ENCODE peak calls at places on chromosome 19, in five cellular contexts. One of them, this sample, is unnamed.

GRCh38 chr19:31353826-31354225 is 4.6 kb upstream of the TSHZ3 start:
- DNase-seq in uterus: no peak
- DNase-seq in heart right ventricle: no peak
- DNase-seq in fibroblast of mammary gland: no peak
- DNase-seq in fibroblast of pulmonary artery: no peak
- DNase-seq in this sample: no peak

GRCh38 chr19:4861147-4861546 is 6.3 kb downstream of the PLIN3 start:
- DNase-seq in heart right ventricle: no peak
- DNase-seq in fibroblast of pulmonary artery: no peak
- DNase-seq in fibroblast of mammary gland: no peak
- DNase-seq in uterus: no peak
- DNase-seq in this sample: no peak

GRCh38 chr19:13902993-13903555 is 2.8 kb downstream of the BRME1 start:
- DNase-seq in heart right ventricle: no peak
- DNase-seq in fibroblast of mammary gland: peak
- DNase-seq in uterus: no peak
- DNase-seq in fibroblast of pulmonary artery: peak
- DNase-seq in this sample: no peak

GRCh38 chr19:6663236-6664187 is 6.4 kb downstream of the TNFSF14 start:
- DNase-seq in fibroblast of pulmonary artery: no peak
- DNase-seq in uterus: no peak
- DNase-seq in fibroblast of mammary gland: peak
- DNase-seq in heart right ventricle: no peak
- DNase-seq in this sample: no peak

GRCh38 chr19:12603714-12604113 is 6.9 kb downstream of the ZNF490 start:
- DNase-seq in heart right ventricle: no peak
- DNase-seq in uterus: no peak
- DNase-seq in fibroblast of mammary gland: no peak
- DNase-seq in fibroblast of pulmonary artery: no peak
- DNase-seq in this sample: no peak

GRCh38 chr19:13839938-13840750 is 36.8 kb upstream of the NANOS3 start:
- DNase-seq in fibroblast of pulmonary artery: no peak
- DNase-seq in heart right ventricle: peak
- DNase-seq in fibroblast of mammary gland: peak
- DNase-seq in uterus: no peak
- DNase-seq in this sample: no peak

GRCh38 chr19:1855040-1855827 is 7.0 kb upstream of the REXO1 start:
- DNase-seq in fibroblast of mammary gland: peak
- DNase-seq in uterus: peak
- DNase-seq in heart right ventricle: peak
- DNase-seq in fibroblast of pulmonary artery: peak
- DNase-seq in this sample: no peak

GRCh38 chr19:43726736-43727592 is 11.1 kb downstream of the IRGC start:
- DNase-seq in fibroblast of mammary gland: peak
- DNase-seq in uterus: no peak
- DNase-seq in fibroblast of pulmonary artery: peak
- DNase-seq in heart right ventricle: peak
- DNase-seq in this sample: no peak

GRCh38 chr19:6270822-6271221 is 9.0 kb downstream of the MLLT1 start:
- DNase-seq in heart right ventricle: no peak
- DNase-seq in fibroblast of pulmonary artery: no peak
- DNase-seq in uterus: no peak
- DNase-seq in fibroblast of mammary gland: no peak
- DNase-seq in this sample: no peak

GRCh38 chr19:44609219-44609618 is 4.1 kb upstream of the IGSF23 start:
- DNase-seq in heart right ventricle: no peak
- DNase-seq in uterus: no peak
- DNase-seq in fibroblast of mammary gland: peak
- DNase-seq in fibroblast of pulmonary artery: no peak
- DNase-seq in this sample: no peak

GRCh38 chr19:4357921-4358326 is 14.6 kb downstream of the MPND start:
- DNase-seq in uterus: no peak
- DNase-seq in fibroblast of pulmonary artery: no peak
- DNase-seq in fibroblast of mammary gland: no peak
- DNase-seq in heart right ventricle: no peak
- DNase-seq in this sample: no peak

GRCh38 chr19:2270157-2270571 is 11.8 kb downstream of the PEAK3 start:
- DNase-seq in uterus: peak
- DNase-seq in fibroblast of mammary gland: no peak
- DNase-seq in fibroblast of pulmonary artery: no peak
- DNase-seq in heart right ventricle: peak
- DNase-seq in this sample: no peak

GRCh38 chr19:11089254-11090013 is at the start of gene LDLR:
- DNase-seq in fibroblast of mammary gland: peak
- DNase-seq in uterus: peak
- DNase-seq in fibroblast of pulmonary artery: peak
- DNase-seq in heart right ventricle: peak
- DNase-seq in this sample: peak

GRCh38 chr19:48445256-48445605 is 552 bp upstream of the GRWD1 start:
- DNase-seq in uterus: no peak
- DNase-seq in fibroblast of mammary gland: peak
- DNase-seq in heart right ventricle: no peak
- DNase-seq in fibroblast of pulmonary artery: peak
- DNase-seq in this sample: peak

GRCh38 chr19:15640904-15641597 is 354 bp downstream of the CYP4F3 start:
- DNase-seq in fibroblast of mammary gland: no peak
- DNase-seq in uterus: no peak
- DNase-seq in heart right ventricle: no peak
- DNase-seq in fibroblast of pulmonary artery: no peak
- DNase-seq in this sample: no peak

GRCh38 chr19:43841990-43842389 is 14.9 kb downstream of the ZNF283 start:
- DNase-seq in fibroblast of mammary gland: no peak
- DNase-seq in fibroblast of pulmonary artery: no peak
- DNase-seq in heart right ventricle: no peak
- DNase-seq in uterus: no peak
- DNase-seq in this sample: no peak

GRCh38 chr19:51467864-51468544 is 9.8 kb upstream of the SIGLEC8 start:
- DNase-seq in heart right ventricle: no peak
- DNase-seq in fibroblast of mammary gland: no peak
- DNase-seq in fibroblast of pulmonary artery: no peak
- DNase-seq in uterus: no peak
- DNase-seq in this sample: no peak

GRCh38 chr19:2475702-2476450 is at the start of gene GADD45B:
- DNase-seq in uterus: peak
- DNase-seq in fibroblast of mammary gland: peak
- DNase-seq in fibroblast of pulmonary artery: peak
- DNase-seq in heart right ventricle: peak
- DNase-seq in this sample: peak

GRCh38 chr19:48639483-48640375 is 2.5 kb upstream of the DBP start:
- DNase-seq in uterus: no peak
- DNase-seq in fibroblast of pulmonary artery: no peak
- DNase-seq in fibroblast of mammary gland: no peak
- DNase-seq in heart right ventricle: no peak
- DNase-seq in this sample: no peak

GRCh38 chr19:38691938-38692457 is 44.5 kb downstream of the ACTN4 start:
- DNase-seq in heart right ventricle: no peak
- DNase-seq in fibroblast of mammary gland: peak
- DNase-seq in fibroblast of pulmonary artery: peak
- DNase-seq in uterus: peak
- DNase-seq in this sample: no peak

GRCh38 chr19:1259206-1259872 is 9.8 kb upstream of the CIRBP start:
- DNase-seq in heart right ventricle: peak
- DNase-seq in uterus: peak
- DNase-seq in fibroblast of pulmonary artery: peak
- DNase-seq in fibroblast of mammary gland: peak
- DNase-seq in this sample: no peak

DNA sequence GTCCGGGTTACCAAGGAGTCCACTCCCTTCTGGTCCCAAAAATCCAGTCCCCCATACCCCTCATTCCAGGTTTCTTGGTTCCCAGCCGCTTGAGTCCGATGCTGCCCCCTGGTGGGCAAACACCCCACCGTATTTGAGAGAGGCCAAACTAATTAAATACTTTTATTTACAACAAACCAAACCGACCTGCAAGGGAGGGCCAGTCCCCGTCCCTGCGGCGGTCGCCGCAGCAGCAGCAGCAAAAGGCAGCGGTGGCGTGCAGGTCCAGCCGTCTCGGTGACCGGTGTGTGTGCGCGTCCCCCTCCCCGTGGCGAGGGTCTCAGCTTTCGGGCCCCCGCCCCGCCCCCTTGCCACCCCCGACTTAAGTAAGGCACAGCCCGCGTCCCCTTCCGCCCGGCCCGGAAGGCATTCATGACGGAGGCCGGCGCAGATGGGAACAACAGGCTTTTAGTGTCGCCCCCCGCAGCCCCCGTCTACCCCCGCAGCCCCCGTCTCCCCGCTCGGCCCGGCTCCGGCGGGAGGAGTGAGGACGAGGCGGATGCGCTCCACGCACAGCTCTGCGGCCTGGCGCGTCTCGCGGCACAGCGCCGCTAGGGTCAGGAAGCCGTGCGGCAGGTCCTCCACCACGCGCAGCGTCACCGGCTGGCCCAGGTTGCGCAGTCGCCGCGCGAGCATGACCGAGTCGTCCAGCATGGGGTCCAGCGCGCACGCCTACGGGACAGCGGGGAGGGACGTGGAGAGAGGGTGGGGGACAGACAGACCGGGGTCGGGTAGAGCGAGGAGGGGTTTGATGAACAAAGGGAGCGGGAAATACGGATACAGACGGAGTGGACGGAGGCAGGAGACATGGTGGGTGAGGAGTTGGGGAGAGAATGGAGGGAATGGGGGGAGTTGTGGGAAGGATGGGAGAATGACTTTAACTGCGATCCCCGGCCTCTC is 11.5 kb upstream of the CNFN start:
- DNase-seq in fibroblast of pulmonary artery: peak
- DNase-seq in uterus: peak
- DNase-seq in heart right ventricle: peak
- DNase-seq in fibroblast of mammary gland: peak
- DNase-seq in this sample: peak
- H3K4me3 ChIP-seq in fibroblast of pulmonary artery: peak
- H3K4me3 ChIP-seq in uterus: peak
- H3K4me3 ChIP-seq in heart right ventricle: peak
- H3K4me3 ChIP-seq in fibroblast of mammary gland: peak
- H3K4me3 ChIP-seq in this sample: peak

GRCh38 chr19:45615795-45616708 is 14.0 kb upstream of the GPR4 start:
- DNase-seq in fibroblast of pulmonary artery: peak
- DNase-seq in uterus: peak
- DNase-seq in heart right ventricle: peak
- DNase-seq in fibroblast of mammary gland: peak
- DNase-seq in this sample: no peak

GRCh38 chr19:45616709-45617027 is 14.7 kb upstream of the GPR4 start:
- DNase-seq in fibroblast of pulmonary artery: no peak
- DNase-seq in fibroblast of mammary gland: no peak
- DNase-seq in uterus: no peak
- DNase-seq in heart right ventricle: no peak
- DNase-seq in this sample: no peak

GRCh38 chr19:45608948-45609347 is 6.9 kb upstream of the GPR4 start:
- DNase-seq in fibroblast of mammary gland: no peak
- DNase-seq in heart right ventricle: no peak
- DNase-seq in fibroblast of pulmonary artery: no peak
- DNase-seq in uterus: no peak
- DNase-seq in this sample: no peak

GRCh38 chr19:45613926-45614725 is 12.1 kb upstream of the GPR4 start:
- DNase-seq in heart right ventricle: no peak
- DNase-seq in uterus: no peak
- DNase-seq in fibroblast of pulmonary artery: peak
- DNase-seq in fibroblast of mammary gland: peak
- DNase-seq in this sample: peak
- H3K4me3 ChIP-seq in heart right ventricle: no peak
- H3K4me3 ChIP-seq in uterus: no peak
- H3K4me3 ChIP-seq in fibroblast of pulmonary artery: no peak
- H3K4me3 ChIP-seq in fibroblast of mammary gland: no peak
- H3K4me3 ChIP-seq in this sample: no peak

GRCh38 chr19:8210660-8211101 is 1.5 kb downstream of the CERS4 start:
- DNase-seq in fibroblast of pulmonary artery: no peak
- DNase-seq in heart right ventricle: no peak
- DNase-seq in fibroblast of mammary gland: no peak
- DNase-seq in uterus: no peak
- DNase-seq in this sample: no peak

GRCh38 chr19:8208119-8208709 is 956 bp upstream of the CERS4 start:
- DNase-seq in heart right ventricle: peak
- DNase-seq in uterus: peak
- DNase-seq in fibroblast of pulmonary artery: no peak
- DNase-seq in fibroblast of mammary gland: no peak
- DNase-seq in this sample: no peak

GRCh38 chr19:8209965-8210659 is 942 bp downstream of the CERS4 start:
- DNase-seq in heart right ventricle: no peak
- DNase-seq in fibroblast of mammary gland: no peak
- DNase-seq in fibroblast of pulmonary artery: no peak
- DNase-seq in uterus: no peak
- DNase-seq in this sample: no peak

GRCh38 chr19:8209111-8209964 is at the start of gene CERS4:
- DNase-seq in heart right ventricle: no peak
- DNase-seq in fibroblast of mammary gland: no peak
- DNase-seq in fibroblast of pulmonary artery: peak
- DNase-seq in uterus: peak
- DNase-seq in this sample: no peak

DNA sequence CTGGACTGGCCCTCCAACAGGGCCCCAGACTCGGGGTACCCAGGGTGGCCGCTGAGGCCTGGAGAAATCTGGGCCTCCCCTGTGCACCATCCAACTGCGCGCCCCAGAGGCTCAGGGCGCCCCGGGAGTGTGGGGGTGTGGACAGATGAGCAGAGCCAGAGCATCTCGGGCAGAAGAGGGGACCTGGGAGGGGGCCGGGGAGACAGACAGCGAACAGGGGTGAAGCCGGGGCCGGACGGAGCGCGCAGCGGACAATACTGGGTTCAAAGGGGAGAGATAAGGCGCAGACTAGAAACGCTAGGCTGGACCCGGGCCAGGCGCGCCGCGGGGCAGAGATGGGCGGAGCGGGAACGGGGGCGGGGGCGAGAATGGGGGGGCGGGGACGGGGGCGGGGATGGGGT is 460 bp upstream of the CERS4 start:
- DNase-seq in fibroblast of pulmonary artery: no peak
- DNase-seq in fibroblast of mammary gland: no peak
- DNase-seq in heart right ventricle: peak
- DNase-seq in uterus: no peak
- DNase-seq in this sample: no peak
- H3K4me3 ChIP-seq in fibroblast of pulmonary artery: peak
- H3K4me3 ChIP-seq in fibroblast of mammary gland: no peak
- H3K4me3 ChIP-seq in heart right ventricle: peak
- H3K4me3 ChIP-seq in uterus: peak
- H3K4me3 ChIP-seq in this sample: no peak

DNA sequence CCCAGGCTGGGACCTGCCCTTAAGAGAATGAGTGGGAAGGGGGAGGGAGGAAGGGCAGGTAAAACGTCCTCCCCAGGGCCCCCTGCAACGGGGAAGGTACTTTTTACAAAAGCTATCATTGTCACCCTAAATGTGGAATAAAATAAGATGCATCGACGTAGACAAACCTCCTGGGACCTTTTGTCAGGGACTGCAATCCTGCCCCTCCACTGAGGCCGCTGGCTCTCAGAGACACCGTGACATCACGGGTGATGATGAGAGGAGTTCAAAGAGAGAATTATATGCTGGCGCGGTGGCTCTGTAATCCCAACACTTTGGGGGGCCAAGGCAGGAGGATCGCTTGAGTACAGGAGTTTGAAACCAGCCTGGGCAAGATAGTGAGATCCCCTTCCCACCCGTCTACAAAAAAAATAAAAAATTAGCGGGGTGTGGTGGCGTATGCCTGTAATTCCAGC is 1.8 kb upstream of the MYBPC2 start:
- DNase-seq in heart right ventricle: no peak
- DNase-seq in fibroblast of pulmonary artery: no peak
- DNase-seq in uterus: no peak
- DNase-seq in fibroblast of mammary gland: no peak
- DNase-seq in this sample: no peak
- H3K4me3 ChIP-seq in heart right ventricle: peak
- H3K4me3 ChIP-seq in fibroblast of pulmonary artery: peak
- H3K4me3 ChIP-seq in uterus: peak
- H3K4me3 ChIP-seq in fibroblast of mammary gland: peak
- H3K4me3 ChIP-seq in this sample: peak

This sample was measured in AG09309.